ENCODE peak calls at places on chromosomes 4 and X, in ten cellular contexts. E is osteoblast, O is fibroblast of lung, Y is A549, R is spleen, D is heart right ventricle, P is PC-9, L is RWPE2, M is psoas muscle, S is left ventricle myocardium inferior. G is an unnamed sample.

GRCh38 chr4:87322754-87323153 is at the start of gene HSD17B13:
- DNase-seq in E (no peak), O (no peak), Y (no peak), R (no peak), D (no peak), P (no peak), L (no peak), M (no peak), S (no peak), G (no peak)

GRCh38 chr4:15495621-15496020 is 25.9 kb downstream of the CC2D2A start:
- DNase-seq in E (no peak), O (no peak), Y (no peak), R (no peak), D (no peak), P (no peak), L (no peak), M (no peak), S (no peak), G (no peak)

GRCh38 chr4:158327525-158327924 is 117.2 kb downstream of the TMEM144 start:
- DNase-seq in E (no peak), O (no peak), Y (no peak), R (no peak), D (no peak), P (no peak), L (no peak), M (no peak), S (no peak), G (no peak)

GRCh38 chrX:41518841-41519220 is 71.7 kb downstream of the NYX start:
- DNase-seq in E (no peak), O (peak), Y (no peak), R (no peak), D (no peak), P (no peak), L (no peak), M (no peak), S (no peak), G (no peak)

GRCh38 chrX:30618160-30618765 is 35.0 kb upstream of the GK start:
- DNase-seq in E (no peak), O (no peak), Y (no peak), R (no peak), D (no peak), P (no peak), L (no peak), M (no peak), S (no peak), G (no peak)

GRCh38 chrX:3712870-3713224 is 602 bp downstream of the PRKX start:
- DNase-seq in E (peak), O (no peak), Y (no peak), R (peak), D (no peak), P (no peak), L (peak), M (peak), S (peak), G (no peak)

GRCh38 chr4:181897935-181898334 is 345.3 kb upstream of the TENM3 start:
- DNase-seq in E (peak), O (peak), Y (no peak), R (no peak), D (no peak), P (no peak), L (no peak), M (no peak), S (no peak), G (no peak)

GRCh38 chr4:184100297-184100885 is 117.3 kb downstream of the ENPP6 start:
- DNase-seq in E (no peak), O (peak), Y (peak), R (peak), D (peak), P (no peak), L (no peak), M (peak), S (peak), G (no peak)

GRCh38 chr4:54152846-54153600 is 53.1 kb downstream of the GSX2 start:
- DNase-seq in E (peak), O (peak), Y (no peak), R (no peak), D (no peak), P (peak), L (no peak), M (no peak), S (no peak), G (peak)

GRCh38 chr4:1789552-1789951 is 3.5 kb upstream of the FGFR3 start:
- DNase-seq in E (no peak), O (no peak), Y (no peak), R (no peak), D (no peak), P (no peak), L (no peak), M (no peak), S (no peak), G (no peak)

GRCh38 chr4:128558896-128559669 is 250.4 kb upstream of the JADE1 start:
- DNase-seq in E (peak), O (peak), Y (no peak), R (no peak), D (no peak), P (no peak), L (no peak), M (no peak), S (no peak), G (no peak)

GRCh38 chr4:141248029-141248428 is 27.3 kb downstream of the ZNF330 start:
- DNase-seq in E (peak), O (peak), Y (no peak), R (no peak), D (no peak), P (no peak), L (no peak), M (peak), S (no peak), G (peak)

GRCh38 chr4:88616275-88616996 is 24.2 kb downstream of the HERC3 start:
- DNase-seq in E (no peak), O (peak), Y (no peak), R (no peak), D (no peak), P (no peak), L (no peak), M (peak), S (no peak), G (no peak)

GRCh38 chr4:153222162-153222789 is 18.0 kb downstream of the TRIM2 start:
- DNase-seq in E (peak), O (peak), Y (no peak), R (no peak), D (peak), P (no peak), L (no peak), M (peak), S (peak), G (peak)

GRCh38 chr4:121932212-121932974 is 19.5 kb downstream of the TRPC3 start:
- DNase-seq in E (no peak), O (no peak), Y (no peak), R (peak), D (no peak), P (no peak), L (peak), M (peak), S (no peak), G (no peak)

GRCh38 chrX:27078371-27078770 is 384.8 kb downstream of the PPP4R3C start:
- DNase-seq in E (no peak), O (no peak), Y (no peak), R (no peak), D (no peak), P (no peak), L (no peak), M (no peak), S (no peak), G (no peak)

GRCh38 chr4:176464748-176465147 is 145.0 kb downstream of the SPCS3 start:
- DNase-seq in E (no peak), O (no peak), Y (no peak), R (no peak), D (no peak), P (no peak), L (no peak), M (no peak), S (no peak), G (no peak)

GRCh38 chr4:113332701-113333100 is 283.2 kb downstream of the ANK2 start:
- DNase-seq in E (no peak), O (no peak), Y (no peak), R (no peak), D (no peak), P (no peak), L (no peak), M (no peak), S (no peak), G (no peak)

GRCh38 chrX:19670854-19671620 is 155.7 kb upstream of the MAP3K15 start:
- DNase-seq in E (peak), O (peak), Y (peak), R (no peak), D (peak), P (peak), L (peak), M (no peak), S (peak), G (peak)

GRCh38 chr4:101033986-101034385 is 313.3 kb downstream of the PPP3CA start:
- DNase-seq in E (no peak), O (no peak), Y (no peak), R (no peak), D (no peak), P (no peak), L (no peak), M (no peak), S (no peak), G (no peak)

GRCh38 chr4:180566492-180566891 is 1676.7 kb upstream of the TENM3 start:
- DNase-seq in E (no peak), O (no peak), Y (no peak), R (no peak), D (no peak), P (no peak), L (no peak), M (no peak), S (no peak), G (no peak)

DNA sequence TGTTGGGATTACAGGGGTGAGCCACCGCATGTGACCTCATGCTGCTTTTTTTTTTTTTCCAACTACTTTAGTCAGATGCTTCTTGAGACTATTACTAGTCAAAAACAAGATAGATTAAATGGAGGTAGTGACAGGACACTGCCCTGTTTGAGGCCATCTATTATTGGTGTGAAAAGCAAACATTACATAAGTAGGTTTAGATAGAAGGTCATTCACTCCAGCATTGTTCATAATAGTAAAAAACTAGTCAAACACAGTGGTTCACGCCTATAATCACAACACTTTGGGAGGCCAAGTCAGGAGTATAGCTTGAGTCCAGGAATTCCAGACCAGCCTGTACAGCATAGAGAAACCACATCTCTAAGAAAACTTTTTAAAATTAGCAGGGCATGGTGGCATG is 16.3 kb downstream of the XIAP start:
- DNase-seq in E (no peak), O (no peak), Y (no peak), R (no peak), D (no peak), P (no peak), L (no peak), M (no peak), S (no peak), G (no peak)
- TF ChIP-seq CTCF in E (no peak), O (no peak), Y (no peak), R (no peak), D (no peak), P (no peak), L (no peak), M (no peak), S (no peak), G (no peak)

DNA sequence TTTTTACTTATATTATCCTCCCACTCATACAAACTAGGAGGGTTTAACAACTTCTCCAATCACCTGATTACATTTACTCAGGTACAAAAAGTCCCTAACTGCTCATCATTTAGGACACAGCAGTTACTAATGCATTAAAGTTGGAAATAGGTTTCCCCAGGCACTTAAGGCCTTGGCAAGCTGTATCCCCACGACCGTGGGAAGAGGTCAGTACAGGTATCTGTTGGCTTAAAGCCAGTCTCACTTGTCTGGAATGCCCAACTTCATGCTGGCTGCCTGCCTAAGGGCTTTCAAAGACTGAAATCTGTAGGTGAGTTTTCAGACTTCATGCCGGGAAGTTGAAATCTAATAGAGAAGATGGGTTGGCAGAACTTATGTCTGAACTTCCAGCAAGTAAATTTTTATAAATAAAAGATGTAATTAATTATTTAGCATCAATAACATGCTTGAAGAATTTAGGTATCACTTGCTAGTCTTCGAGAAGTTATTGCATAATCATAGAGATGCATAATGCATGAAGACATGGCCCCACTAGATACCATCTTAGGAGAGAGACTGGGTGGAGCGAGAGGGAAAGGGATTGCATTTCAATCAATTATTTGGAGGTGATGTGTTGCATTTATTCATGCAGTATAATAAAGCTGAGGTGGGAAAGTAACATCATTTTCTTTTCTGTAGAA is 54.2 kb downstream of the SCD5 start:
- DNase-seq in E (no peak), O (no peak), Y (no peak), R (no peak), D (no peak), P (peak), L (no peak), M (no peak), S (no peak), G (no peak)
- H3K27ac ChIP-seq in E (no peak), O (no peak), Y (no peak), R (no peak), D (no peak), P (peak), L (no peak), M (no peak), S (no peak), G (no peak)

GRCh38 chrX:102516314-102516936 is at the start of gene TMSB15A:
- DNase-seq in E (peak), O (peak), Y (peak), R (peak), D (peak), P (no peak), L (peak), M (peak), S (peak), G (no peak)
- H3K4me3 ChIP-seq in E (peak), O (peak), Y (peak), R (no peak), D (peak), P (no peak), L (peak), M (peak), S (peak), G (peak)

GRCh38 chrX:119393144-119393543 is 6.0 kb upstream of the SLC25A43 start:
- DNase-seq in E (no peak), O (no peak), Y (no peak), R (no peak), D (no peak), P (no peak), L (no peak), M (no peak), S (no peak), G (no peak)

GRCh38 chrX:119389854-119390501 is 9.2 kb upstream of the SLC25A43 start:
- DNase-seq in E (no peak), O (no peak), Y (no peak), R (no peak), D (no peak), P (no peak), L (no peak), M (no peak), S (no peak), G (no peak)

GRCh38 chrX:119389214-119389613 is 9.9 kb upstream of the SLC25A43 start:
- DNase-seq in E (no peak), O (no peak), Y (no peak), R (no peak), D (no peak), P (no peak), L (no peak), M (no peak), S (no peak), G (no peak)

DNA sequence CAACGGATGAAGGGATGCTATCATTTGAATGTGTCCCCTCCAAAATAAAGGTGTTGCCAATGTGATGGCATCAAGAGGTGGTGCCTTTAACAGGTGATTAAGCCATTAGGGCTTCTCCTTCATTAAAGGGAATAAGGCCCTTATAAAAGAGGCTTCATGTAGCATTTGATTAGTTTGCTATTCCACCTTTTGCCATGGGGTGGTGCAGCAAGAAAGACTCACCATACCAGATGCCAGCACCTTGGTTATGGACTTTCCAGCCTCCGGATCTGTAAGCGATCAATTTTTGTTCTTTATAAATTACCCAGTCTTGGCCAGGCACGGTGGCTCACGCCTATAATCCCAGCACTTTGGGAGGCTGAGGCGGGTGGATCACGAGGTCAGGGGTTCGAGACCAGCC is 7.9 kb upstream of the SLC25A43 start:
- DNase-seq in E (no peak), O (peak), Y (peak), R (no peak), D (no peak), P (no peak), L (no peak), M (no peak), S (no peak), G (no peak)
- TF ChIP-seq CTCF in E (peak), O (peak), Y (no peak), R (no peak), D (peak), P (peak), L (peak), M (no peak), S (no peak), G (peak)

GRCh38 chrX:43815209-43815608 is 67.0 kb downstream of the MAOB start:
- DNase-seq in E (no peak), O (no peak), Y (no peak), R (no peak), D (no peak), P (no peak), L (no peak), M (no peak), S (no peak), G (no peak)

GRCh38 chrX:43822015-43822414 is 60.2 kb downstream of the MAOB start:
- DNase-seq in E (no peak), O (peak), Y (no peak), R (no peak), D (no peak), P (no peak), L (no peak), M (no peak), S (no peak), G (no peak)

GRCh38 chrX:43813319-43813718 is 68.9 kb downstream of the MAOB start:
- DNase-seq in E (no peak), O (no peak), Y (no peak), R (no peak), D (no peak), P (no peak), L (no peak), M (no peak), S (no peak), G (no peak)

GRCh38 chrX:43813898-43814297 is 68.4 kb downstream of the MAOB start:
- DNase-seq in E (no peak), O (peak), Y (no peak), R (no peak), D (no peak), P (no peak), L (no peak), M (peak), S (no peak), G (no peak)

GRCh38 chrX:43817454-43817853 is 64.8 kb downstream of the MAOB start:
- DNase-seq in E (no peak), O (no peak), Y (no peak), R (no peak), D (no peak), P (no peak), L (no peak), M (no peak), S (no peak), G (no peak)
- H3K27ac ChIP-seq in E (no peak), O (no peak), Y (no peak), R (no peak), D (no peak), P (no peak), L (no peak), M (no peak), S (no peak), G (no peak)

G was measured in AG04450.